ENCODE peak calls at places on chromosomes 7 and 10, in six cellular contexts. C, H, X, T, J and A are unnamed samples.

GRCh38 chr10:32332299-32332750 is 14.6 kb downstream of the EPC1 start:
- DNase-seq in T (no peak), J (peak; percentile 13), C (peak; percentile 87), H (no peak), X (no peak), A (no peak)

GRCh38 chr7:42736931-42737330 is 174.9 kb downstream of the C7orf25 start:
- DNase-seq in C (no peak), H (no peak), T (no peak), X (no peak), J (no peak), A (no peak)

GRCh38 chr10:103479135-103479534 is at the start of gene CALHM3:
- DNase-seq in H (peak; percentile 43), J (peak; percentile 60), C (no peak), T (no peak), X (no peak), A (no peak)

GRCh38 chr10:103265712-103266329 is 11.1 kb upstream of the INA start:
- DNase-seq in J (peak; percentile 70), H (peak; percentile 59), T (no peak), C (peak; percentile 81), X (no peak), A (peak; percentile 39)

GRCh38 chr10:104862-105565 is 30.2 kb upstream of the ZMYND11 start:
- DNase-seq in C (no peak), J (no peak), H (no peak), X (no peak), T (no peak), A (no peak)

GRCh38 chr10:91700788-91701444 is 68.0 kb upstream of the PPP1R3C start:
- DNase-seq in J (no peak), H (peak; percentile 75), T (no peak), X (no peak), C (peak; percentile 23), A (peak; percentile 57)

GRCh38 chr7:30914611-30915601 is 3.3 kb downstream of the AQP1 start:
- DNase-seq in T (no peak), X (no peak), J (peak; percentile 88), H (peak; percentile 78), C (peak; percentile 42), A (no peak)

GRCh38 chr7:98294798-98295382 is 13.4 kb downstream of the BRI3 start:
- DNase-seq in T (no peak), C (peak; percentile 49), J (peak; percentile 68), X (no peak), H (peak; percentile 51), A (no peak)

GRCh38 chr10:35194906-35195305 is 68.3 kb downstream of the CREM start:
- DNase-seq in C (peak; percentile 88), J (no peak), T (no peak), H (peak; percentile 34), X (no peak), A (no peak)

GRCh38 chr7:137874390-137874789 is 27.6 kb upstream of the DGKI start:
- DNase-seq in X (no peak), T (no peak), C (peak; percentile 91), J (no peak), H (peak; percentile 90), A (peak; percentile 51)

GRCh38 chr7:45048748-45049147 is 40.0 kb downstream of the NACAD start:
- DNase-seq in X (no peak), J (peak; percentile 25), H (no peak), C (no peak), T (no peak), A (no peak)

GRCh38 chr7:99551329-99551728 is 585 bp downstream of the FAM200A start:
- DNase-seq in C (peak; percentile 31), H (no peak), T (no peak), X (no peak), J (no peak), A (no peak)

GRCh38 chr7:125695631-125696030 is 766.0 kb upstream of the POT1 start:
- DNase-seq in H (no peak), X (no peak), J (no peak), T (no peak), C (no peak), A (no peak)

GRCh38 chr7:131629203-131629871 is 72.9 kb upstream of the PODXL start:
- DNase-seq in H (peak; percentile 87), J (peak; percentile 28), C (peak; percentile 48), T (no peak), X (peak; percentile 80), A (no peak)

GRCh38 chr10:930415-931325 is 835 bp downstream of the LARP4B start:
- DNase-seq in X (no peak), H (peak; percentile 61), C (peak; percentile 61), T (no peak), J (peak; percentile 74), A (peak; percentile 27)

GRCh38 chr7:24573554-24574338 is 494 bp downstream of the PALS2 start:
- DNase-seq in C (peak; percentile 52), J (peak; percentile 63), X (no peak), T (no peak), H (peak; percentile 65), A (no peak)

GRCh38 chr7:109579876-109580275 is 1010.2 kb downstream of the DNAJB9 start:
- DNase-seq in T (no peak), H (no peak), J (no peak), C (no peak), X (no peak), A (no peak)

GRCh38 chr7:100171087-100171681 is 2.8 kb upstream of the GAL3ST4 start:
- DNase-seq in X (no peak), H (no peak), J (no peak), T (no peak), C (no peak), A (no peak)

GRCh38 chr7:102306916-102307677 is 20.4 kb downstream of the SH2B2 start:
- DNase-seq in C (peak; percentile 79), X (no peak), H (peak; percentile 57), J (no peak), T (peak; percentile 14), A (no peak)

GRCh38 chr7:106626376-106627293 is 34.3 kb downstream of the CCDC71L start:
- DNase-seq in H (no peak), J (peak; percentile 45), T (no peak), X (no peak), C (no peak), A (no peak)

GRCh38 chr10:98611432-98611831 is 164.7 kb upstream of the HPS1 start:
- DNase-seq in J (no peak), C (peak; percentile 72), T (no peak), H (no peak), X (no peak), A (peak; percentile 7)

GRCh38 chr10:127909716-127910463 is 3.0 kb downstream of the PTPRE start:
- DNase-seq in J (no peak), H (no peak), X (no peak), C (no peak), T (no peak), A (no peak)

GRCh38 chr10:66283064-66283463 is 642.8 kb upstream of the LRRTM3 start:
- DNase-seq in C (no peak), H (no peak), T (no peak), J (no peak), X (no peak), A (no peak)

GRCh38 chr7:35359423-35359822 is 105.5 kb upstream of the TBX20 start:
- DNase-seq in C (no peak), X (no peak), J (no peak), H (no peak), T (no peak), A (no peak)

GRCh38 chr7:161786-162185 is 30.6 kb upstream of the FAM20C start:
- DNase-seq in T (no peak), J (no peak), C (no peak), H (no peak), X (no peak), A (no peak)